ENCODE peak calls at places on chromosome 9, in eight cellular contexts. Z is CD8-positive, alpha-beta memory T cell; M is colonic mucosa; S is GM23248; C is A549; N is ascending aorta; O is cardiac muscle cell; F is PC-9. E is an unnamed sample.

GRCh38 chr9:105883847-105884246 is 189.5 kb downstream of the TMEM38B start:
- DNase-seq in C (no peak), F (no peak), Z (no peak), M (no peak), N (no peak), S (no peak), O (no peak), E (no peak)

GRCh38 chr9:23850242-23851023 is 24.4 kb upstream of the ELAVL2 start:
- DNase-seq in F (no peak), N (no peak), O (no peak), C (no peak), Z (no peak), M (no peak), S (peak; percentile 1), E (peak; percentile 48)

GRCh38 chr9:130824616-130825015 is 10.4 kb upstream of the ABL1 start:
- DNase-seq in M (no peak), O (no peak), Z (no peak), S (peak; percentile 37), C (no peak), N (no peak), F (no peak), E (no peak)

GRCh38 chr9:136267261-136268111 is 21.9 kb upstream of the QSOX2 start:
- DNase-seq in Z (peak; percentile 82), N (no peak), C (peak; percentile 89), O (peak; percentile 89), F (peak; percentile 57), S (peak; percentile 94), M (peak; percentile 82), E (peak; percentile 89)

GRCh38 chr9:125749287-125749935 is 2.2 kb downstream of the PBX3 start:
- DNase-seq in N (no peak), F (no peak), C (no peak), M (no peak), O (no peak), Z (no peak), S (no peak), E (no peak)

GRCh38 chr9:96651626-96652025 is 3.5 kb downstream of the PRXL2C start:
- DNase-seq in F (no peak), S (peak; percentile 63), N (no peak), Z (no peak), M (no peak), C (peak; percentile 47), O (peak; percentile 48), E (no peak)

GRCh38 chr9:130448771-130449170 is 4.0 kb downstream of the ASS1 start:
- DNase-seq in N (no peak), M (no peak), S (no peak), C (no peak), F (no peak), O (no peak), Z (no peak), E (no peak)

GRCh38 chr9:136587145-136587943 is 41.5 kb upstream of the NOTCH1 start:
- DNase-seq in Z (no peak), F (no peak), M (peak; percentile 68), O (peak; percentile 93), S (peak; percentile 63), C (no peak), N (no peak), E (peak; percentile 75)

GRCh38 chr9:134917431-134918373 is at the start of gene FCN1:
- DNase-seq in N (no peak), S (no peak), F (no peak), C (no peak), O (no peak), M (peak; percentile 6), Z (no peak), E (no peak)

GRCh38 chr9:31248156-31248555 is 1136.3 kb upstream of the ACO1 start:
- DNase-seq in S (no peak), F (no peak), O (no peak), M (no peak), C (no peak), N (no peak), Z (no peak), E (no peak)

GRCh38 chr9:133114451-133114885 is 6.6 kb downstream of the RALGDS start:
- DNase-seq in S (peak; percentile 58), O (no peak), F (peak; percentile 70), M (no peak), C (no peak), N (no peak), Z (no peak), E (peak; percentile 67)

GRCh38 chr9:130745210-130745800 is 51.7 kb downstream of the EXOSC2 start:
- DNase-seq in S (no peak), M (no peak), N (no peak), Z (no peak), F (no peak), O (no peak), C (no peak), E (no peak)

GRCh38 chr9:104386020-104386419 is 118.0 kb upstream of the OR13F1 start:
- DNase-seq in Z (no peak), O (no peak), F (no peak), M (no peak), N (no peak), S (no peak), C (no peak), E (no peak)

GRCh38 chr9:129023036-129023907 is 4.9 kb downstream of the SH3GLB2 start:
- DNase-seq in O (peak; percentile 75), M (peak; percentile 36), S (peak; percentile 85), Z (no peak), C (no peak), F (peak; percentile 85), N (peak; percentile 41), E (no peak)

GRCh38 chr9:126805546-126806262 is 864 bp downstream of the ZBTB43 start:
- DNase-seq in Z (peak; percentile 77), C (no peak), M (peak; percentile 52), S (peak; percentile 86), F (peak; percentile 91), N (peak; percentile 56), O (peak; percentile 73), E (peak; percentile 85)

GRCh38 chr9:13810510-13810909 is 503.4 kb downstream of the NFIB start:
- DNase-seq in M (no peak), O (peak; percentile 41), F (no peak), N (no peak), C (no peak), Z (no peak), S (peak; percentile 41), E (no peak)

GRCh38 chr9:31542384-31543055 is 841.9 kb upstream of the ACO1 start:
- DNase-seq in M (no peak), C (no peak), N (no peak), F (peak; percentile 66), S (peak; percentile 32), O (peak; percentile 93), Z (peak; percentile 29), E (no peak)

GRCh38 chr9:75086443-75087278 is 1.3 kb downstream of the NMRK1 start:
- DNase-seq in C (no peak), M (peak; percentile 58), S (peak; percentile 5), O (no peak), F (no peak), N (no peak), Z (no peak), E (peak; percentile 50)

GRCh38 chr9:96299823-96300222 is 2.2 kb downstream of the HSD17B3 start:
- DNase-seq in M (no peak), C (no peak), Z (no peak), O (peak; percentile 3), N (no peak), S (peak; percentile 6), F (peak; percentile 81), E (no peak)

GRCh38 chr9:130994546-130995398 is 14.2 kb upstream of the LAMC3 start:
- DNase-seq in F (no peak), M (no peak), C (no peak), Z (no peak), N (no peak), S (peak; percentile 23), O (no peak), E (no peak)

GRCh38 chr9:6894135-6894534 is 136.4 kb downstream of the KDM4C start:
- DNase-seq in C (no peak), F (no peak), Z (no peak), O (no peak), S (no peak), N (no peak), M (no peak), E (no peak)

DNA sequence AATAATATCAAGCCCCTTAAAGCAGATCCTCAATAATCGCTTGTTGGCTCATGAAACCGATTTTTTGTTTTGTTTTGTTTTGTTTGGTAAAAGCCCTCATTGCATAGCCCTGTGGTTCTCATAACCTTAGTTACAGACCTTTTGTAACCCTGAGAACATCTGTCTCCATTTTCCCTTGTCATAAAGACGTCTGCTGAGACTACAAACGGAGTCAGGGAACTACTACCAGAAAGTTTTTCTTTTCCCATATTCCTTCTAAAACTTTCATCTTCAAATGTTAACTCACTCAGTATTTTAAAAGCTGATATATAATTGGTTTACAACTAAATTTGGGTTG is 1.3 kb upstream of the ANP32B start:
- DNase-seq in Z (no peak), S (peak; percentile 55), O (no peak), C (no peak), N (no peak), F (no peak), M (no peak), E (no peak)
- H3K27ac ChIP-seq in Z (peak overlapping the region; percentile 83), S (peak overlapping the region; percentile 94), O (no peak overlapping the region), C (peak overlapping the region; percentile 34), N (no peak overlapping the region), F (no peak overlapping the region), M (no peak overlapping the region), E (no peak overlapping the region)

DNA sequence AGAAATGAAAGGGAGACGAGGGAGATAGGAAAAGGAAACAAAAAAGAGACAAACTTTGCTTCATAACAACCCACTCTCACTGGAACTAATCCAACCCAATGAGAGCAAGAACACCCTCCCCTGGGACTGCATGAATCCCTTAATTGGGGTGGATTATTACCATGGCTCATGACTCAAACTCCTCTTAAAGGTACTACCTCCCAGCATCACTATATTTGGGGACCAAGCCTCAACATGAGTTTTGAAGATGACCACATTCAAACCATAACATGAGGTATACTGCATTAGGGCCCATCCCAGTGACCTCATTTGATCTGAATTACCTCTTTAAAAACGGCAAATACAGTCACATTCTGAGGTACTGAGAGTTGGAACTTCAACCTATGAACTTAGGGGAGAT is 8.0 kb downstream of the MTAP start:
- DNase-seq in M (no peak), F (no peak), C (no peak), N (no peak), Z (no peak), S (peak; percentile 81), O (no peak), E (no peak)
- H3K27ac ChIP-seq in M (no peak overlapping the region), F (peak overlapping the region; percentile 6), C (peak overlapping the region; percentile 75), N (no peak overlapping the region), Z (no peak overlapping the region), S (peak overlapping the region; percentile 56), O (no peak overlapping the region), E (no peak overlapping the region)

GRCh38 chr9:94798201-94798600 is 71.7 kb downstream of the AOPEP start:
- DNase-seq in Z (no peak), O (no peak), F (peak; percentile 74), C (no peak), M (no peak), N (no peak), S (no peak), E (no peak)
- H3K27ac ChIP-seq in Z (no peak overlapping the region), O (no peak overlapping the region), F (peak overlapping the region; percentile 30), C (peak overlapping the region; percentile 79), M (no peak overlapping the region), N (peak overlapping the region; percentile 94), S (no peak overlapping the region), E (no peak overlapping the region)

GRCh38 chr9:121752929-121753328 is 101.5 kb downstream of the DAB2IP start:
- DNase-seq in S (no peak), C (no peak), O (no peak), F (no peak), M (no peak), Z (no peak), N (no peak), E (no peak)
- H3K27ac ChIP-seq in S (no peak overlapping the region), C (no peak overlapping the region), O (no peak overlapping the region), F (no peak overlapping the region), M (no peak overlapping the region), Z (no peak overlapping the region), N (peak overlapping the region; percentile 94), E (no peak overlapping the region)